ENCODE peak calls at places on chromosomes 16 and 17, in five cellular contexts. One of them, this sample, is unnamed.

GRCh38 chr17:63279498-63280230 is 166.4 kb downstream of the CYB561 start:
- DNase-seq in GM12878: no peak
- DNase-seq in A549: no peak
- DNase-seq in K562: no peak
- DNase-seq in SK-N-SH: no peak
- DNase-seq in this sample: peak; percentile 87

GRCh38 chr17:6085812-6086211 is 15.6 kb downstream of the WSCD1 start:
- DNase-seq in K562: peak; percentile 47
- DNase-seq in A549: no peak
- DNase-seq in SK-N-SH: no peak
- DNase-seq in GM12878: no peak
- DNase-seq in this sample: no peak

GRCh38 chr16:27403601-27403992 is 1.6 kb downstream of the IL21R start:
- DNase-seq in SK-N-SH: no peak
- DNase-seq in K562: no peak
- DNase-seq in GM12878: no peak
- DNase-seq in A549: no peak
- DNase-seq in this sample: no peak

GRCh38 chr17:49024523-49024922 is 27.3 kb downstream of the IGF2BP1 start:
- DNase-seq in A549: no peak
- DNase-seq in GM12878: no peak
- DNase-seq in SK-N-SH: no peak
- DNase-seq in K562: no peak
- DNase-seq in this sample: no peak

GRCh38 chr16:73040136-73040535 is 7.8 kb downstream of the ZFHX3 start:
- DNase-seq in K562: no peak
- DNase-seq in SK-N-SH: no peak
- DNase-seq in GM12878: no peak
- DNase-seq in A549: no peak
- DNase-seq in this sample: no peak

GRCh38 chr17:76137351-76138233 is 3.5 kb downstream of the FOXJ1 start:
- DNase-seq in SK-N-SH: peak; percentile 51
- DNase-seq in GM12878: no peak
- DNase-seq in A549: no peak
- DNase-seq in K562: no peak
- DNase-seq in this sample: no peak

GRCh38 chr16:70395345-70395901 is 43.5 kb downstream of the ST3GAL2 start:
- DNase-seq in A549: peak; percentile 75
- DNase-seq in SK-N-SH: peak; percentile 83
- DNase-seq in GM12878: no peak
- DNase-seq in K562: peak; percentile 81
- DNase-seq in this sample: peak; percentile 22

GRCh38 chr16:48013476-48013875 is 142.3 kb downstream of the ABCC12 start:
- DNase-seq in GM12878: no peak
- DNase-seq in A549: no peak
- DNase-seq in SK-N-SH: no peak
- DNase-seq in K562: no peak
- DNase-seq in this sample: no peak

GRCh38 chr16:1194665-1195392 is 30.2 kb downstream of the TPSG1 start:
- DNase-seq in A549: no peak
- DNase-seq in K562: peak; percentile 72
- DNase-seq in SK-N-SH: peak; percentile 89
- DNase-seq in GM12878: no peak
- DNase-seq in this sample: no peak

GRCh38 chr16:27531186-27531585 is 18.5 kb downstream of the GTF3C1 start:
- DNase-seq in A549: no peak
- DNase-seq in K562: no peak
- DNase-seq in GM12878: no peak
- DNase-seq in SK-N-SH: no peak
- DNase-seq in this sample: no peak

GRCh38 chr17:79942591-79943353 is 92.9 kb downstream of the TBC1D16 start:
- DNase-seq in K562: no peak
- DNase-seq in GM12878: no peak
- DNase-seq in SK-N-SH: no peak
- DNase-seq in A549: no peak
- DNase-seq in this sample: peak; percentile 18

GRCh38 chr16:2226245-2226793 is 2.9 kb downstream of the E4F1 start:
- DNase-seq in K562: no peak
- DNase-seq in A549: no peak
- DNase-seq in SK-N-SH: no peak
- DNase-seq in GM12878: no peak
- DNase-seq in this sample: no peak

GRCh38 chr16:11857161-11857560 is 5.8 kb upstream of the RSL1D1 start:
- DNase-seq in GM12878: no peak
- DNase-seq in SK-N-SH: no peak
- DNase-seq in A549: no peak
- DNase-seq in K562: no peak
- DNase-seq in this sample: peak; percentile 70

GRCh38 chr16:50068550-50068949 is 2.8 kb downstream of the HEATR3 start:
- DNase-seq in A549: no peak
- DNase-seq in K562: no peak
- DNase-seq in SK-N-SH: no peak
- DNase-seq in GM12878: no peak
- DNase-seq in this sample: peak; percentile 87

GRCh38 chr16:75261590-75262078 is 10.2 kb upstream of the BCAR1 start:
- DNase-seq in A549: no peak
- DNase-seq in K562: no peak
- DNase-seq in SK-N-SH: peak; percentile 6
- DNase-seq in GM12878: no peak
- DNase-seq in this sample: no peak

GRCh38 chr16:68991075-68991474 is 114.4 kb upstream of the HAS3 start:
- DNase-seq in K562: no peak
- DNase-seq in A549: no peak
- DNase-seq in GM12878: no peak
- DNase-seq in SK-N-SH: no peak
- DNase-seq in this sample: no peak

GRCh38 chr17:28959471-28959871 is 8.2 kb upstream of the PHF12 start:
- DNase-seq in K562: no peak
- DNase-seq in SK-N-SH: no peak
- DNase-seq in A549: no peak
- DNase-seq in GM12878: no peak
- DNase-seq in this sample: no peak

GRCh38 chr16:83953796-83954576 is 946 bp downstream of the OSGIN1 start:
- DNase-seq in GM12878: no peak
- DNase-seq in SK-N-SH: no peak
- DNase-seq in A549: peak; percentile 72
- DNase-seq in K562: peak; percentile 68
- DNase-seq in this sample: peak; percentile 32

GRCh38 chr17:79108232-79108850 is 33.7 kb downstream of the ENGASE start:
- DNase-seq in GM12878: no peak
- DNase-seq in A549: no peak
- DNase-seq in K562: no peak
- DNase-seq in SK-N-SH: no peak
- DNase-seq in this sample: no peak

GRCh38 chr17:66345264-66345663 is 42.9 kb downstream of the PRKCA start:
- DNase-seq in K562: no peak
- DNase-seq in GM12878: no peak
- DNase-seq in A549: no peak
- DNase-seq in SK-N-SH: peak; percentile 42
- DNase-seq in this sample: no peak
- TF ChIP-seq USF2 in K562: no peak
- TF ChIP-seq USF2 in GM12878: no peak
- TF ChIP-seq USF2 in A549: no peak
- TF ChIP-seq USF2 in SK-N-SH: no peak
- TF ChIP-seq USF2 in this sample: no peak

GRCh38 chr16:3776316-3776715 is 59.0 kb upstream of the TRAP1 start:
- DNase-seq in GM12878: no peak
- DNase-seq in K562: no peak
- DNase-seq in A549: no peak
- DNase-seq in SK-N-SH: no peak
- DNase-seq in this sample: no peak

GRCh38 chr16:3783516-3783915 is 66.2 kb upstream of the TRAP1 start:
- DNase-seq in SK-N-SH: no peak
- DNase-seq in A549: no peak
- DNase-seq in GM12878: no peak
- DNase-seq in K562: no peak
- DNase-seq in this sample: no peak

GRCh38 chr16:3782566-3782965 is 65.2 kb upstream of the TRAP1 start:
- DNase-seq in K562: no peak
- DNase-seq in A549: no peak
- DNase-seq in SK-N-SH: no peak
- DNase-seq in GM12878: no peak
- DNase-seq in this sample: no peak

GRCh38 chr16:3781421-3781820 is 64.1 kb upstream of the TRAP1 start:
- DNase-seq in SK-N-SH: no peak
- DNase-seq in K562: no peak
- DNase-seq in A549: no peak
- DNase-seq in GM12878: no peak
- DNase-seq in this sample: no peak

DNA sequence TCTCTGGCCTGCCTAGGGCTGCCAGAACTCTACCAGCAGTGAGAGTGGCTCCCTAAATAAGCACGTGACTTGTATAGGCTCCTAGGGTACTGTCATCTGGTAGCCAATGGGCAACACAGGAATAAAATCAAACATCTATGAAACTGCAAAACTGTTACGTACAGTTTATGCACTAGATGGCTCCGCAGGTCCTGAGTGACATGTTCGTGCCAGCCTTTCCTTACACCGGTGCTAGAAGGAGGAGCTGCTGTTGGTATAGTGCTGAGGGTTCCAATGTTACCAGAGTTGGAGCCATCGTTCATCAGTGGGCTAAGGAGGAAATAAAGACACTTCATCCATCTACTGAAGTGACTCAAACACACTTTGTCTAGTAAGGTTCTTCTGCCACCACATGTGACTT is 63.2 kb upstream of the TRAP1 start:
- DNase-seq in SK-N-SH: peak; percentile 46
- DNase-seq in GM12878: no peak
- DNase-seq in K562: no peak
- DNase-seq in A549: peak; percentile 63
- DNase-seq in this sample: peak; percentile 19
- TF ChIP-seq RCOR1 in SK-N-SH: no peak
- TF ChIP-seq RCOR1 in GM12878: no peak
- TF ChIP-seq RCOR1 in K562: no peak
- TF ChIP-seq RCOR1 in A549: no peak
- TF ChIP-seq RCOR1 in this sample: no peak

GRCh38 chr17:77426676-77427386 is 286.1 kb downstream of the SEC14L1 start:
- DNase-seq in GM12878: no peak
- DNase-seq in SK-N-SH: no peak
- DNase-seq in A549: no peak
- DNase-seq in K562: no peak
- DNase-seq in this sample: no peak
- H3K4me1 ChIP-seq in GM12878: peaks cover 55% of the 10 kb centered on the region
- H3K4me1 ChIP-seq in SK-N-SH: peaks cover 89% of the 10 kb centered on the region
- H3K4me1 ChIP-seq in A549: peaks cover 93% of the 10 kb centered on the region
- H3K4me1 ChIP-seq in K562: peaks cover 76% of the 10 kb centered on the region
- H3K4me1 ChIP-seq in this sample: peaks cover 70% of the 10 kb centered on the region

GRCh38 chr17:11803635-11804034 is 193.6 kb downstream of the ZNF18 start:
- DNase-seq in K562: no peak
- DNase-seq in A549: no peak
- DNase-seq in SK-N-SH: no peak
- DNase-seq in GM12878: no peak
- DNase-seq in this sample: no peak
- TF ChIP-seq USF2 in K562: no peak
- TF ChIP-seq USF2 in A549: no peak
- TF ChIP-seq USF2 in SK-N-SH: no peak
- TF ChIP-seq USF2 in GM12878: no peak
- TF ChIP-seq USF2 in this sample: no peak

GRCh38 chr16:20873331-20873730 is 26.8 kb downstream of the DCUN1D3 start:
- DNase-seq in K562: no peak
- DNase-seq in SK-N-SH: no peak
- DNase-seq in A549: no peak
- DNase-seq in GM12878: no peak
- DNase-seq in this sample: no peak
- TF ChIP-seq RCOR1 in K562: no peak
- TF ChIP-seq RCOR1 in SK-N-SH: no peak
- TF ChIP-seq RCOR1 in A549: no peak
- TF ChIP-seq RCOR1 in GM12878: no peak
- TF ChIP-seq RCOR1 in this sample: no peak

GRCh38 chr17:17052462-17053221 is 10.4 kb downstream of the MPRIP start:
- DNase-seq in GM12878: no peak
- DNase-seq in SK-N-SH: no peak
- DNase-seq in K562: no peak
- DNase-seq in A549: no peak
- DNase-seq in this sample: no peak
- H3K4me1 ChIP-seq in GM12878: peaks cover 22% of the 10 kb centered on the region
- H3K4me1 ChIP-seq in SK-N-SH: no peaks in the 10 kb centered on the region
- H3K4me1 ChIP-seq in K562: peaks cover 5% of the 10 kb centered on the region
- H3K4me1 ChIP-seq in A549: peaks cover 96% of the 10 kb centered on the region
- H3K4me1 ChIP-seq in this sample: peaks cover 21% of the 10 kb centered on the region